ENCODE peak calls at places on chromosomes 7 and 10, in four cellular contexts. Z is BE2C; K is activated naive CD4-positive, alpha-beta T cell treated with Interleukin-2 at 50 U/mL for 16 hours; G is ACHN. T is an unnamed sample.

GRCh38 chr10:125450218-125450617 is 232.7 kb downstream of the TEX36 start:
- DNase-seq in G (no peak), Z (no peak), K (no peak), T (no peak)

GRCh38 chr7:112566392-112567324 is 85.9 kb downstream of the LSMEM1 start:
- DNase-seq in Z (no peak), G (no peak), K (no peak), T (no peak)

GRCh38 chr7:56074371-56074791 is 10.3 kb downstream of the SUMF2 start:
- DNase-seq in K (peak), G (peak), Z (peak), T (no peak)

GRCh38 chr7:151012031-151012692 is 12.1 kb downstream of the ATG9B start:
- DNase-seq in G (no peak), Z (no peak), K (no peak), T (no peak)

GRCh38 chr10:201328-201771 is 66.1 kb downstream of the ZMYND11 start:
- DNase-seq in K (no peak), Z (no peak), G (peak), T (no peak)

GRCh38 chr7:116571037-116571436 is 46.2 kb downstream of the CAV1 start:
- DNase-seq in G (peak), Z (no peak), K (no peak), T (no peak)

GRCh38 chr7:128120976-128121490 is 89.8 kb upstream of the LRRC4 start:
- DNase-seq in Z (no peak), K (no peak), G (no peak), T (no peak)

GRCh38 chr7:68936501-68936900 is 661.8 kb upstream of the AUTS2 start:
- DNase-seq in K (no peak), Z (no peak), G (no peak), T (no peak)

GRCh38 chr10:80541144-80541750 is 3.5 kb downstream of the SH2D4B start:
- DNase-seq in G (no peak), K (no peak), Z (no peak), T (no peak)

GRCh38 chr7:22726849-22727792 is at the start of gene IL6:
- DNase-seq in G (peak), Z (peak), K (no peak), T (peak)

GRCh38 chr7:75650671-75651070 is 88.1 kb downstream of the HIP1 start:
- DNase-seq in Z (peak), G (no peak), K (no peak), T (no peak)

GRCh38 chr7:116802784-116803183 is 59.6 kb upstream of the CAPZA2 start:
- DNase-seq in K (peak), Z (peak), G (peak), T (no peak)

GRCh38 chr10:113073549-113074189 is 123.6 kb downstream of the TCF7L2 start:
- DNase-seq in K (no peak), Z (peak), G (peak), T (no peak)

GRCh38 chr7:2355079-2356008 is 717 bp downstream of the EIF3B start:
- DNase-seq in G (peak), K (peak), Z (no peak), T (no peak)

GRCh38 chr10:47020491-47020890 is 109.3 kb downstream of the PTPN20 start:
- DNase-seq in Z (no peak), G (no peak), K (no peak), T (no peak)

GRCh38 chr10:78957471-78958039 is 111.2 kb upstream of the ZMIZ1 start:
- DNase-seq in K (no peak), G (no peak), Z (no peak), T (no peak)

GRCh38 chr7:44184874-44185446 is 4.3 kb downstream of the GCK start:
- DNase-seq in G (peak), Z (no peak), K (no peak), T (no peak)

GRCh38 chr10:111598433-111599059 is 521.7 kb downstream of the ADRA2A start:
- DNase-seq in Z (peak), G (peak), K (peak), T (peak)

GRCh38 chr10:65945071-65945470 is 980.8 kb upstream of the LRRTM3 start:
- DNase-seq in G (no peak), K (no peak), Z (no peak), T (no peak)

GRCh38 chr7:137953043-137953691 is 48.7 kb downstream of the CREB3L2 start:
- DNase-seq in K (no peak), G (peak), Z (no peak), T (no peak)

GRCh38 chr10:46540412-46541016 is 15.9 kb downstream of the GPRIN2 start:
- DNase-seq in Z (no peak), K (no peak), G (no peak), T (no peak)

GRCh38 chr7:77456711-77457110 is 40.6 kb upstream of the GSAP start:
- DNase-seq in Z (no peak), K (no peak), G (no peak), T (no peak)

GRCh38 chr10:97307441-97307840 is 11.6 kb upstream of the FRAT1 start:
- DNase-seq in K (no peak), G (no peak), Z (no peak), T (no peak)

GRCh38 chr10:113024930-113025329 is 74.9 kb downstream of the TCF7L2 start:
- DNase-seq in K (no peak), G (no peak), Z (no peak), T (no peak)

GRCh38 chr7:18936265-18936664 is 181.2 kb downstream of the TWIST1 start:
- DNase-seq in G (no peak), Z (no peak), K (no peak), T (peak)

GRCh38 chr10:114286971-114287370 is 47.9 kb downstream of the VWA2 start:
- DNase-seq in G (no peak), K (no peak), Z (no peak), T (no peak)

GRCh38 chr7:76509931-76510877 is at the start of gene UPK3B:
- DNase-seq in G (peak), K (no peak), Z (peak), T (no peak)

GRCh38 chr10:118763202-118763988 is 8.6 kb upstream of the CACUL1 start:
- DNase-seq in Z (no peak), K (no peak), G (peak), T (no peak)

GRCh38 chr10:119812684-119813083 is 60.0 kb downstream of the MCMBP start:
- DNase-seq in G (no peak), Z (no peak), K (no peak), T (no peak)

GRCh38 chr7:20019757-20020432 is 197.3 kb downstream of the MACC1 start:
- DNase-seq in K (no peak), Z (no peak), G (no peak), T (no peak)

GRCh38 chr7:79182283-79182682 is 271.2 kb downstream of the MAGI2 start:
- DNase-seq in G (no peak), K (no peak), Z (no peak), T (peak)

GRCh38 chr7:32802305-32802910 is 89.2 kb downstream of the KBTBD2 start:
- DNase-seq in G (no peak), Z (no peak), K (no peak), T (no peak)

GRCh38 chr10:68284597-68284996 is 47.3 kb upstream of the HNRNPH3 start:
- DNase-seq in G (no peak), Z (no peak), K (no peak), T (no peak)

GRCh38 chr10:2949948-2950354 is 117.4 kb upstream of the PFKP start:
- DNase-seq in K (peak), G (peak), Z (no peak), T (no peak)

T was measured in AG04449.